ENCODE peak calls at places on chromosome 14, in six cellular contexts. One of them, this sample, is unnamed.
A peak's percentile ranks its signal among the peaks of the same experiment; 100 is the strongest.

GRCh38 chr14:105312973-105313372 is 1.6 kb upstream of the PACS2 start:
- DNase-seq in fibroblast of lung: no peak
- DNase-seq in kidney: peak; percentile 73
- DNase-seq in GM23338: no peak
- DNase-seq in AG04450: no peak
- DNase-seq in IMR-90: no peak
- DNase-seq in this sample: no peak

GRCh38 chr14:73786942-73787759 is 64.5 kb upstream of the PTGR2 start:
- DNase-seq in fibroblast of lung: no peak
- DNase-seq in kidney: peak; percentile 91
- DNase-seq in GM23338: peak; percentile 73
- DNase-seq in AG04450: no peak
- DNase-seq in IMR-90: peak; percentile 35
- DNase-seq in this sample: no peak

GRCh38 chr14:77870646-77871045 is 70.7 kb downstream of the ADCK1 start:
- DNase-seq in fibroblast of lung: no peak
- DNase-seq in kidney: no peak
- DNase-seq in GM23338: no peak
- DNase-seq in AG04450: no peak
- DNase-seq in IMR-90: no peak
- DNase-seq in this sample: no peak

GRCh38 chr14:105999361-106000028 is 473.1 kb downstream of the TMEM121 start:
- DNase-seq in fibroblast of lung: no peak
- DNase-seq in kidney: peak; percentile 75
- DNase-seq in GM23338: peak; percentile 43
- DNase-seq in AG04450: no peak
- DNase-seq in IMR-90: no peak
- DNase-seq in this sample: no peak

GRCh38 chr14:65069874-65070709 is 32.2 kb downstream of the MAX start:
- DNase-seq in fibroblast of lung: no peak
- DNase-seq in kidney: no peak
- DNase-seq in GM23338: no peak
- DNase-seq in AG04450: no peak
- DNase-seq in IMR-90: no peak
- DNase-seq in this sample: no peak

GRCh38 chr14:99945732-99946651 is 119.2 kb upstream of the EVL start:
- DNase-seq in fibroblast of lung: no peak
- DNase-seq in kidney: no peak
- DNase-seq in GM23338: no peak
- DNase-seq in AG04450: no peak
- DNase-seq in IMR-90: peak; percentile 20
- DNase-seq in this sample: no peak

GRCh38 chr14:73462078-73462715 is 3.9 kb upstream of the NUMB start:
- DNase-seq in fibroblast of lung: peak; percentile 76
- DNase-seq in kidney: no peak
- DNase-seq in GM23338: no peak
- DNase-seq in AG04450: no peak
- DNase-seq in IMR-90: peak; percentile 43
- DNase-seq in this sample: no peak

GRCh38 chr14:75259946-75260545 is 18.6 kb upstream of the FOS start:
- DNase-seq in fibroblast of lung: no peak
- DNase-seq in kidney: no peak
- DNase-seq in GM23338: no peak
- DNase-seq in AG04450: no peak
- DNase-seq in IMR-90: no peak
- DNase-seq in this sample: no peak

GRCh38 chr14:89625988-89626806 is 209.2 kb upstream of the FOXN3 start:
- DNase-seq in fibroblast of lung: no peak
- DNase-seq in kidney: no peak
- DNase-seq in GM23338: no peak
- DNase-seq in AG04450: no peak
- DNase-seq in IMR-90: no peak
- DNase-seq in this sample: no peak

GRCh38 chr14:30283822-30284446 is 275.0 kb upstream of the G2E3 start:
- DNase-seq in fibroblast of lung: peak; percentile 68
- DNase-seq in kidney: no peak
- DNase-seq in GM23338: peak; percentile 86
- DNase-seq in AG04450: no peak
- DNase-seq in IMR-90: peak; percentile 53
- DNase-seq in this sample: peak; percentile 10

GRCh38 chr14:30443368-30444007 is 115.5 kb upstream of the G2E3 start:
- DNase-seq in fibroblast of lung: peak; percentile 66
- DNase-seq in kidney: no peak
- DNase-seq in GM23338: peak; percentile 73
- DNase-seq in AG04450: no peak
- DNase-seq in IMR-90: peak; percentile 46
- DNase-seq in this sample: peak; percentile 2

GRCh38 chr14:70981005-70981952 is 74.0 kb downstream of the PCNX1 start:
- DNase-seq in fibroblast of lung: peak; percentile 11
- DNase-seq in kidney: no peak
- DNase-seq in GM23338: no peak
- DNase-seq in AG04450: no peak
- DNase-seq in IMR-90: peak; percentile 15
- DNase-seq in this sample: no peak

GRCh38 chr14:53331921-53332320 is 178.8 kb upstream of the DDHD1 start:
- DNase-seq in fibroblast of lung: peak; percentile 30
- DNase-seq in kidney: no peak
- DNase-seq in GM23338: no peak
- DNase-seq in AG04450: no peak
- DNase-seq in IMR-90: no peak
- DNase-seq in this sample: no peak

GRCh38 chr14:100105357-100106169 is 40.3 kb downstream of the EVL start:
- DNase-seq in fibroblast of lung: no peak
- DNase-seq in kidney: peak; percentile 39
- DNase-seq in GM23338: no peak
- DNase-seq in AG04450: no peak
- DNase-seq in IMR-90: no peak
- DNase-seq in this sample: no peak

GRCh38 chr14:103057028-103057371 is 349 bp downstream of the CDC42BPB start:
- DNase-seq in fibroblast of lung: peak; percentile 19
- DNase-seq in kidney: peak; percentile 86
- DNase-seq in GM23338: no peak
- DNase-seq in AG04450: no peak
- DNase-seq in IMR-90: no peak
- DNase-seq in this sample: no peak

GRCh38 chr14:93870377-93870776 is 56.8 kb upstream of the FAM181A start:
- DNase-seq in fibroblast of lung: no peak
- DNase-seq in kidney: no peak
- DNase-seq in GM23338: no peak
- DNase-seq in AG04450: no peak
- DNase-seq in IMR-90: no peak
- DNase-seq in this sample: no peak

GRCh38 chr14:96100171-96101064 is 61.3 kb downstream of the C14orf132 start:
- DNase-seq in fibroblast of lung: peak; percentile 88
- DNase-seq in kidney: peak; percentile 90
- DNase-seq in GM23338: peak; percentile 93
- DNase-seq in AG04450: peak; percentile 66
- DNase-seq in IMR-90: peak; percentile 83
- DNase-seq in this sample: no peak

GRCh38 chr14:50023671-50024490 is 92.5 kb downstream of the VCPKMT start:
- DNase-seq in fibroblast of lung: peak; percentile 83
- DNase-seq in kidney: no peak
- DNase-seq in GM23338: no peak
- DNase-seq in AG04450: no peak
- DNase-seq in IMR-90: peak; percentile 89
- DNase-seq in this sample: peak; percentile 43

GRCh38 chr14:23910081-23910875 is 43.3 kb upstream of the DHRS4 start:
- DNase-seq in fibroblast of lung: peak; percentile 53
- DNase-seq in kidney: no peak
- DNase-seq in GM23338: peak; percentile 94
- DNase-seq in AG04450: peak; percentile 3
- DNase-seq in IMR-90: peak; percentile 48
- DNase-seq in this sample: peak; percentile 7

GRCh38 chr14:94998702-94999101 is 158.6 kb downstream of the DICER1 start:
- DNase-seq in fibroblast of lung: no peak
- DNase-seq in kidney: no peak
- DNase-seq in GM23338: peak; percentile 65
- DNase-seq in AG04450: no peak
- DNase-seq in IMR-90: no peak
- DNase-seq in this sample: no peak

GRCh38 chr14:91403069-91403600 is 14.5 kb downstream of the CCDC88C start:
- DNase-seq in fibroblast of lung: no peak
- DNase-seq in kidney: no peak
- DNase-seq in GM23338: peak; percentile 30
- DNase-seq in AG04450: no peak
- DNase-seq in IMR-90: no peak
- DNase-seq in this sample: no peak

GRCh38 chr14:95875831-95876768 is 532 bp upstream of the TUNAR start:
- DNase-seq in fibroblast of lung: no peak
- DNase-seq in kidney: no peak
- DNase-seq in GM23338: peak; percentile 82
- DNase-seq in AG04450: no peak
- DNase-seq in IMR-90: no peak
- DNase-seq in this sample: no peak

GRCh38 chr14:50530358-50530757 is 2.0 kb downstream of the MAP4K5 start:
- DNase-seq in fibroblast of lung: peak; percentile 47
- DNase-seq in kidney: no peak
- DNase-seq in GM23338: no peak
- DNase-seq in AG04450: no peak
- DNase-seq in IMR-90: peak; percentile 69
- DNase-seq in this sample: no peak

GRCh38 chr14:100670017-100670974 is 56.4 kb upstream of the DLK1 start:
- DNase-seq in fibroblast of lung: no peak
- DNase-seq in kidney: peak; percentile 51
- DNase-seq in GM23338: no peak
- DNase-seq in AG04450: no peak
- DNase-seq in IMR-90: no peak
- DNase-seq in this sample: no peak

GRCh38 chr14:83425138-83425537 is 1891.5 kb upstream of the SEL1L start:
- DNase-seq in fibroblast of lung: peak; percentile 32
- DNase-seq in kidney: no peak
- DNase-seq in GM23338: no peak
- DNase-seq in AG04450: no peak
- DNase-seq in IMR-90: peak; percentile 42
- DNase-seq in this sample: no peak
- TF ChIP-seq CTCF in fibroblast of lung: no peak
- TF ChIP-seq CTCF in kidney: no peak
- TF ChIP-seq CTCF in GM23338: no peak
- TF ChIP-seq CTCF in AG04450: no peak
- TF ChIP-seq CTCF in IMR-90: no peak
- TF ChIP-seq CTCF in this sample: no peak

DNA sequence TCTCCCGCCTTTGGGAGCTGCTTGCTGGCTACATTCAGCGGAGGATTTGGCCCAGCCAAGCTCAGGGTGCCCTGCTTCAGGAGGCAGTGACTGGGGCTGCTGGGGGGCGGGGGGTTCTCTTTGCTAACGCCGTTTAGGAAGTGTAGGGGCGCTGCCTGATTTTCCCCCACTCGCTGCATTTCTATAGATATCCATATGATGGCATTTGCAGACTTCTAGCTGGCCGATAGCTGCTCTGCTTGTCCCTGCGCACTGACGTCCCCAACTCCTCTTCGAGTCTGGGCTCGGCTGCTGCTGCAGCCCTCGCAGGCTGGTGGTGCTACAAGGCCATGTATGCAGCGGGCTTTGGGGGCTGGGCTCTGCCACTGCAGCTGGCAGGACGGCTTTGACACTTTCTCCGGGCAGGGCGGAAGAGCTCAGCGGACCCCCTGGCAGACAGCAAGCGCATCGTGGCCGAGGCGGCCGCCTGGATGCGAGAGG is 3.1 kb downstream of the LRFN5 start:
- DNase-seq in fibroblast of lung: peak; percentile 87
- DNase-seq in kidney: peak; percentile 72
- DNase-seq in GM23338: peak; percentile 89
- DNase-seq in AG04450: no peak
- DNase-seq in IMR-90: peak; percentile 58
- DNase-seq in this sample: no peak
- TF ChIP-seq CTCF in fibroblast of lung: peak; percentile 61
- TF ChIP-seq CTCF in kidney: no peak
- TF ChIP-seq CTCF in GM23338: peak; percentile 60
- TF ChIP-seq CTCF in AG04450: peak; percentile 45
- TF ChIP-seq CTCF in IMR-90: peak; percentile 46
- TF ChIP-seq CTCF in this sample: peak; percentile 39

GRCh38 chr14:22558221-22558913 is 30.7 kb downstream of the DAD1 start:
- DNase-seq in fibroblast of lung: no peak
- DNase-seq in kidney: no peak
- DNase-seq in GM23338: peak; percentile 79
- DNase-seq in AG04450: no peak
- DNase-seq in IMR-90: no peak
- DNase-seq in this sample: no peak
- TF ChIP-seq CTCF in fibroblast of lung: peak; percentile 25
- TF ChIP-seq CTCF in kidney: peak; percentile 6
- TF ChIP-seq CTCF in GM23338: peak; percentile 79
- TF ChIP-seq CTCF in AG04450: peak; percentile 18
- TF ChIP-seq CTCF in IMR-90: peak; percentile 8
- TF ChIP-seq CTCF in this sample: peak; percentile 12

DNA sequence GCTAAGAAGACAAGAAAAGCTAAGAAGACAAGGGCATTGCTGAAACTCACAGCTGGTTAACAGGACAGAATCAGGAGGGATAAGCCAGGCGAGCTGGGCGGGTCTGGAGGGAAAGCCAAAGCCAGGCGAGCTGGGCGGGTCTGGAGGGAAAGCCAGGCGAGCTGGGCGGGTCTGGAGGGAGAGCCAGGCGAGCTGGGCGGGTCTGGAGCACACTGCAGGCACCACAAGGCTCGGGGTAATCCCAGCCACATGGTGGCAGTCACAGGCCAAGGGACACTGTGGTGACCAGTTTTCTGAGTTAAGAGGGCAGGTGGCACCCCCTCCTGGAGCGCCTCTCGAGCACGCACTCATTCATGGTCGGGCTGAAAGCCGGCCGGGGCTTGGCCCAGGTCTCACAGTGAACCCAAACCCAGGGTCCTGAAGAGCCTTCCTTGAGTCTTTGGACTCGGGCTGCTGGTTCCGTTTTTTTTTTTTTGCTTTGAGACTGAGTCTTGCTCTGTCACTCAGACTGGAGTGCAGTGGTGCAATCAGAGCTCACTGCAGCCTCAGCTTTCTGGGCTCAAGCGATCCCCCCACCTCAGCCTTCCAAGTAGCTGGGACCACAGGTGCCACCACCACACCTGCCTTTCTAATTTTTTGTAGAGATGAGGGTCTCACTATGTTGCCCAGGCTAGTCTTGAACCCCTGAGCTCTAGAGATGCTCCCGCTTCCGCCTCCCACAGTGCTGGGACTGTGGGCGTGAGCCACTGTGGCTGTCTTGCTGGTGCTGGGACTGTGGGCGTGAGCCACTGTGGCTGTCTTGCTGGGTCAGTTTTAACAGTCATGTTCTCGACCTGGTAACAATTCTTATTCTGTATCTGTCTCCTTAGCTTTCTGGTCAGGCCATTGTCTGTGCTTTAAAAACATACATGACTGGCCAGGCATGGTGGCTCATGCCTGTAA is 40.2 kb downstream of the HSP90AA1 start:
- DNase-seq in fibroblast of lung: peak; percentile 76
- DNase-seq in kidney: peak; percentile 90
- DNase-seq in GM23338: peak; percentile 93
- DNase-seq in AG04450: no peak
- DNase-seq in IMR-90: peak; percentile 28
- DNase-seq in this sample: no peak
- TF ChIP-seq CTCF in fibroblast of lung: peak; percentile 28
- TF ChIP-seq CTCF in kidney: peak; percentile 39
- TF ChIP-seq CTCF in GM23338: peak; percentile 51
- TF ChIP-seq CTCF in AG04450: no peak
- TF ChIP-seq CTCF in IMR-90: peak; percentile 21
- TF ChIP-seq CTCF in this sample: peak; percentile 9